ENCODE peak calls at places on chromosomes 3 and 15, in four cellular contexts. One of them, this sample, is unnamed.

GRCh38 chr3:9184464-9184835 is 65.0 kb downstream of the SRGAP3 start:
- DNase-seq in heart right ventricle: no peak
- DNase-seq in CD8-positive, alpha-beta memory T cell: no peak
- DNase-seq in upper lobe of left lung: no peak
- DNase-seq in this sample: no peak

GRCh38 chr15:73318463-73319351 is 50.1 kb downstream of the HCN4 start:
- DNase-seq in heart right ventricle: no peak
- DNase-seq in CD8-positive, alpha-beta memory T cell: no peak
- DNase-seq in upper lobe of left lung: peak; percentile 16
- DNase-seq in this sample: no peak

GRCh38 chr3:150035400-150035799 is 64.7 kb upstream of the PFN2 start:
- DNase-seq in heart right ventricle: no peak
- DNase-seq in CD8-positive, alpha-beta memory T cell: no peak
- DNase-seq in upper lobe of left lung: no peak
- DNase-seq in this sample: no peak

GRCh38 chr15:42150246-42150970 is 6.0 kb downstream of the PLA2G4F start:
- DNase-seq in heart right ventricle: no peak
- DNase-seq in CD8-positive, alpha-beta memory T cell: no peak
- DNase-seq in upper lobe of left lung: peak; percentile 66
- DNase-seq in this sample: no peak

GRCh38 chr3:16606398-16606797 is 1.2 kb upstream of the DAZL start:
- DNase-seq in heart right ventricle: no peak
- DNase-seq in CD8-positive, alpha-beta memory T cell: no peak
- DNase-seq in upper lobe of left lung: no peak
- DNase-seq in this sample: no peak

GRCh38 chr3:28916713-28917499 is 364.0 kb upstream of the RBMS3 start:
- DNase-seq in heart right ventricle: peak; percentile 33
- DNase-seq in CD8-positive, alpha-beta memory T cell: no peak
- DNase-seq in upper lobe of left lung: no peak
- DNase-seq in this sample: peak; percentile 88

GRCh38 chr3:49867871-49868321 is 1.8 kb downstream of the CAMKV start:
- DNase-seq in heart right ventricle: no peak
- DNase-seq in CD8-positive, alpha-beta memory T cell: no peak
- DNase-seq in upper lobe of left lung: no peak
- DNase-seq in this sample: no peak

GRCh38 chr15:27045796-27046195 is 74.8 kb downstream of the GABRG3 start:
- DNase-seq in heart right ventricle: no peak
- DNase-seq in CD8-positive, alpha-beta memory T cell: no peak
- DNase-seq in upper lobe of left lung: no peak
- DNase-seq in this sample: no peak

GRCh38 chr3:183924956-183925355 is 40.3 kb upstream of the PARL start:
- DNase-seq in heart right ventricle: no peak
- DNase-seq in CD8-positive, alpha-beta memory T cell: no peak
- DNase-seq in upper lobe of left lung: no peak
- DNase-seq in this sample: no peak

GRCh38 chr3:15997274-15997943 is 177.1 kb upstream of the GALNT15 start:
- DNase-seq in heart right ventricle: no peak
- DNase-seq in CD8-positive, alpha-beta memory T cell: no peak
- DNase-seq in upper lobe of left lung: no peak
- DNase-seq in this sample: no peak

GRCh38 chr3:8517490-8517889 is 15.9 kb downstream of the LMCD1 start:
- DNase-seq in heart right ventricle: no peak
- DNase-seq in CD8-positive, alpha-beta memory T cell: no peak
- DNase-seq in upper lobe of left lung: no peak
- DNase-seq in this sample: no peak

GRCh38 chr3:8552223-8552762 is 50.7 kb downstream of the LMCD1 start:
- DNase-seq in heart right ventricle: no peak
- DNase-seq in CD8-positive, alpha-beta memory T cell: no peak
- DNase-seq in upper lobe of left lung: no peak
- DNase-seq in this sample: no peak

GRCh38 chr3:30516238-30516637 is 90.2 kb upstream of the TGFBR2 start:
- DNase-seq in heart right ventricle: no peak
- DNase-seq in CD8-positive, alpha-beta memory T cell: no peak
- DNase-seq in upper lobe of left lung: no peak
- DNase-seq in this sample: no peak

GRCh38 chr3:197260491-197261163 is 37.8 kb downstream of the DLG1 start:
- DNase-seq in heart right ventricle: no peak
- DNase-seq in CD8-positive, alpha-beta memory T cell: no peak
- DNase-seq in upper lobe of left lung: no peak
- DNase-seq in this sample: no peak

GRCh38 chr3:129195731-129196256 is 12.1 kb upstream of the CNBP start:
- DNase-seq in heart right ventricle: no peak
- DNase-seq in CD8-positive, alpha-beta memory T cell: no peak
- DNase-seq in upper lobe of left lung: peak; percentile 52
- DNase-seq in this sample: peak; percentile 47

GRCh38 chr15:74603026-74603788 is 12.4 kb upstream of the CLK3 start:
- DNase-seq in heart right ventricle: peak; percentile 6
- DNase-seq in CD8-positive, alpha-beta memory T cell: no peak
- DNase-seq in upper lobe of left lung: no peak
- DNase-seq in this sample: no peak

GRCh38 chr3:67529915-67530314 is 124.5 kb downstream of the SUCLG2 start:
- DNase-seq in heart right ventricle: no peak
- DNase-seq in CD8-positive, alpha-beta memory T cell: no peak
- DNase-seq in upper lobe of left lung: no peak
- DNase-seq in this sample: no peak

GRCh38 chr15:63405159-63405558 is 23.5 kb upstream of the CA12 start:
- DNase-seq in heart right ventricle: no peak
- DNase-seq in CD8-positive, alpha-beta memory T cell: no peak
- DNase-seq in upper lobe of left lung: no peak
- DNase-seq in this sample: no peak

GRCh38 chr3:12454076-12454807 is 30.0 kb upstream of the TSEN2 start:
- DNase-seq in heart right ventricle: no peak
- DNase-seq in CD8-positive, alpha-beta memory T cell: no peak
- DNase-seq in upper lobe of left lung: no peak
- DNase-seq in this sample: no peak

GRCh38 chr15:74653426-74654082 is 37.9 kb downstream of the CLK3 start:
- DNase-seq in heart right ventricle: no peak
- DNase-seq in CD8-positive, alpha-beta memory T cell: no peak
- DNase-seq in upper lobe of left lung: peak; percentile 60
- DNase-seq in this sample: no peak

GRCh38 chr15:72474466-72474911 is 359 bp downstream of the ARIH1 start:
- DNase-seq in heart right ventricle: no peak
- DNase-seq in CD8-positive, alpha-beta memory T cell: peak; percentile 24
- DNase-seq in upper lobe of left lung: no peak
- DNase-seq in this sample: peak; percentile 69

GRCh38 chr3:37741644-37742043 is 120.0 kb upstream of the CTDSPL start:
- DNase-seq in heart right ventricle: peak; percentile 43
- DNase-seq in CD8-positive, alpha-beta memory T cell: no peak
- DNase-seq in upper lobe of left lung: peak; percentile 82
- DNase-seq in this sample: no peak

DNA sequence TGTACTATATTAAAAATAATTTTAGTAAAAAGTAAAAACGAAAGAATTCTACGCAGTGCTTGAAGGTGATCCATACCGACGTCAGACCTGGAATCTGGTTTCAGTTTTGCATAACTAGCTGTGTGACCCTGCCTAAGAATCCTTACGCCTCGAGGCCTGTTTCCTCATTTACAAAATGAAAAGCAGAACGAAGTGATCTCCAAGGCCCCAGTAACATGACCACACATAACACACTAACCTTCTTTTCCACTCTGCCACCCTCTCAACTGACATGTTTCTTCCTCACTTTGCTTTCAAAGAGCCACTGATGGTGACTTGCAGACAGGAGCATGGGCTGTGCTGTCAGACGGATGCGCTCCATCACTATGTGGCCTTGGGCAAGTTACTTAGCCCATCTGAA is 4.8 kb downstream of the MESD start:
- DNase-seq in heart right ventricle: no peak
- DNase-seq in CD8-positive, alpha-beta memory T cell: no peak
- DNase-seq in upper lobe of left lung: no peak
- DNase-seq in this sample: peak; percentile 58
- H3K27ac ChIP-seq in heart right ventricle: peak overlapping the region; percentile 79
- H3K27ac ChIP-seq in CD8-positive, alpha-beta memory T cell: no peak overlapping the region
- H3K27ac ChIP-seq in upper lobe of left lung: peak overlapping the region; percentile 46
- H3K27ac ChIP-seq in this sample: no peak overlapping the region

DNA sequence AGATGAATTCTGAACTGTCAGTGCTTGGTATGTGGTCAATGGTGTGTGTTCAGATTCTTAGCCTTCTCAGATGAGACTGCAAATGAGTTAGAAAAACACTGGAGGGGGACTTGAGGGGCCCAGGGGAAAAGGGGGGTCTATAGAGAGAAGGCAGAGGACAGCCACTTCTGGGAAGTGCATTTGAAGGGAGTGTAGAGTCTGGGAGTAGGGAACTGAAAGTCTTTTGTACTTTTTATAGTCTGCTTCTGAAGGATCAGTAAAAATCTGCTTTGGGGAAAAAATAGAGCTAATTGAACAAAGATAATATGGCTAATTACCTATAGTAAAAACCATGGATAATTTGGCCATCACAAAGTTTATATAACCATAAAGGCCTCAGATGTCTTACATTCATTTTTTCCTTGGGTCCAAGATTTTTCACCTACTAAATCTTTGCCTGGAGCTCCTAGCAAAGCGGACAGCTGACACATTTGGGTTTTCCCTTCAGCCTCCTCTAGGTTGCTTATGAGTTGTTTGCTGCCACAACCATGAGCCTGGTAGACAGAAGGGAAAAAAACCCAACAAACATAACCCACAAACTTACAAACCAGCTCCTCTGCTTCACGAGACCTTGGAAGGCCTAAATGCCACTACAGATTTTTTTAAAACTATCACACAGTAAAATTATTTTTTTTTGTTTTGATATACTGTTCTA is 48.8 kb downstream of the CD86 start:
- DNase-seq in heart right ventricle: no peak
- DNase-seq in CD8-positive, alpha-beta memory T cell: no peak
- DNase-seq in upper lobe of left lung: no peak
- DNase-seq in this sample: no peak
- H3K4me1 ChIP-seq in heart right ventricle: no peaks in the 10 kb centered on the region
- H3K4me1 ChIP-seq in CD8-positive, alpha-beta memory T cell: peaks cover 5% of the 10 kb centered on the region
- H3K4me1 ChIP-seq in upper lobe of left lung: no peaks in the 10 kb centered on the region
- H3K4me1 ChIP-seq in this sample: no peaks in the 10 kb centered on the region

GRCh38 chr15:25238716-25239470 is 199.9 kb downstream of the UBE3A start:
- DNase-seq in heart right ventricle: peak; percentile 6
- DNase-seq in CD8-positive, alpha-beta memory T cell: no peak
- DNase-seq in upper lobe of left lung: no peak
- DNase-seq in this sample: peak; percentile 2
- H3K9me3 ChIP-seq in heart right ventricle: no peaks in the 10 kb centered on the region
- H3K9me3 ChIP-seq in CD8-positive, alpha-beta memory T cell: no peaks in the 10 kb centered on the region
- H3K9me3 ChIP-seq in upper lobe of left lung: no peaks in the 10 kb centered on the region
- H3K9me3 ChIP-seq in this sample: no peaks in the 10 kb centered on the region

GRCh38 chr15:45022871-45023658 is at the start of gene SORD:
- DNase-seq in heart right ventricle: peak; percentile 96
- DNase-seq in CD8-positive, alpha-beta memory T cell: peak; percentile 89
- DNase-seq in upper lobe of left lung: peak; percentile 96
- DNase-seq in this sample: peak; percentile 71
- H3K27ac ChIP-seq in heart right ventricle: peak within 1 kb of the TSS; percentile 84
- H3K27ac ChIP-seq in CD8-positive, alpha-beta memory T cell: peak within 1 kb of the TSS; percentile 57
- H3K27ac ChIP-seq in upper lobe of left lung: peak within 1 kb of the TSS; percentile 48
- H3K27ac ChIP-seq in this sample: peak within 1 kb of the TSS; percentile 68

DNA sequence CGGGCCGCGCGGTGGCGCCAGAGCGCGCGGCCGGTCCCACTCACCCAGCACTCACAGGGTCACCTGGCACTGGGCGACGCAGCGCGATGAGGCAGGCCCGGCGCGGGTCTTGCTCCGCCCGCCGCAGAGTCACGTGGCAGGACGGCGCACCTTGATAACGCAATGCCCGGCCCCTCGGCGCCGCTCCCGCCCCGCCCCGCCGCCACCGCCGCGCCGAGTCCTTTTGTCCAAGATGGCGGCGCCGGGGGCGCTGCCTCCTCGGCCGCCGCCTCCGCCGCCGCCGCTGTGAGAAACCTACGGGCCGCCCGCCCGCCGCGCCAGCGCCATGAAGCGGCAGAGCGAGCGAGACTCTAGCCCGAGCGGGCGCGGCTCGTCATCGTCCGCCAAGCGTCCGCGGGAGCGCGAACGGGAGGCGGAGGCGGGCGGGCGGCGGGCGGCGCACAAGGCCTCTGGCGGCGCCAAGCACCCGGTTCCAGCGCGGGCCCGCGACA is at the start of gene RBM15B:
- DNase-seq in heart right ventricle: peak; percentile 98
- DNase-seq in CD8-positive, alpha-beta memory T cell: peak; percentile 97
- DNase-seq in upper lobe of left lung: peak; percentile 98
- DNase-seq in this sample: peak; percentile 98
- H3K4me1 ChIP-seq in heart right ventricle: peaks cover 57% of the 10 kb centered on the region
- H3K4me1 ChIP-seq in CD8-positive, alpha-beta memory T cell: peaks cover 71% of the 10 kb centered on the region
- H3K4me1 ChIP-seq in upper lobe of left lung: peaks cover 89% of the 10 kb centered on the region
- H3K4me1 ChIP-seq in this sample: peaks cover 58% of the 10 kb centered on the region

DNA sequence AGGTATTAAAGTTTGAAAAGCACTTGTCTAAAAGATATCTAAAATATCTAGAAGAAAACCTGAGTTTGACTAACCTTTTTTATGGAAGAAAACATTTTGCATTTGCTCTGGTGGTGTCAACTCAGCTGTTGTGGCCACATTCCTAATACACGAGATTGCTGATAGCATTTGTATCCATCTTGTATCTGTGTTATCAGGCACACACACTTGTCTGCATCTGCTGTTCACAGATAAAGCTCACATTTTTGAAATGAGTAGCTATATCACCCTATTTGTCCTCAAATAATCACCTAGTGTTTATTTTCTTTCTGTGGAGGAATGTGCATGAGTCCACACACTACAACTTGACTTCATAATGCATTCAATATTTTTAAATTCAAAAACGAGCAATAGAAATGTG is 632.3 kb upstream of the NR2F2 start:
- DNase-seq in heart right ventricle: no peak
- DNase-seq in CD8-positive, alpha-beta memory T cell: no peak
- DNase-seq in upper lobe of left lung: no peak
- DNase-seq in this sample: no peak
- H3K9me3 ChIP-seq in heart right ventricle: peaks cover 23% of the 10 kb centered on the region
- H3K9me3 ChIP-seq in CD8-positive, alpha-beta memory T cell: peaks cover 17% of the 10 kb centered on the region
- H3K9me3 ChIP-seq in upper lobe of left lung: peaks cover 33% of the 10 kb centered on the region
- H3K9me3 ChIP-seq in this sample: no peaks in the 10 kb centered on the region

DNA sequence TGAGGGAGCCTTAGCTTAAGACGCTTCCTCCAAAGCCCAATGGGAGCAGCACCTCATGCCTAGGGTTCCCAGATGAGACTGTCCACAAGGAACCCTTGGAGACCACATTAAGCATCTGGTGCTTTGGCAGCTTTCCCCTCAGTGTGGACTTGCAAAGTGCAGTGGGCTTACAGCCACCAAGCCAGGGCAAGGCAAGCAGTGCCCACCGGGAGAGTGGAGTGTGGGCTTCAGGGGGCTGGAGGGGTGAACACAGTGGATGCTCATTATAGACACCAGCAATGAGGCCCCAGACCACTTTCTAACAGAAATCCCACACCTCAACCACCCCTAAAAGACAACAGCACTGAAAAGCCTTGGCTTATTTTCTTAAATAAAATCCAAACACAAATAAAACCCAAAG is 9.1 kb upstream of the MUSTN1 start:
- DNase-seq in heart right ventricle: no peak
- DNase-seq in CD8-positive, alpha-beta memory T cell: no peak
- DNase-seq in upper lobe of left lung: no peak
- DNase-seq in this sample: no peak
- H3K27ac ChIP-seq in heart right ventricle: peak overlapping the region; percentile 47
- H3K27ac ChIP-seq in CD8-positive, alpha-beta memory T cell: no peak overlapping the region
- H3K27ac ChIP-seq in upper lobe of left lung: no peak overlapping the region
- H3K27ac ChIP-seq in this sample: peak overlapping the region; percentile 92

GRCh38 chr3:53074366-53074696 is 28.5 kb upstream of the SFMBT1 start:
- DNase-seq in heart right ventricle: no peak
- DNase-seq in CD8-positive, alpha-beta memory T cell: no peak
- DNase-seq in upper lobe of left lung: no peak
- DNase-seq in this sample: no peak
- H3K4me1 ChIP-seq in heart right ventricle: peaks cover 4% of the 10 kb centered on the region
- H3K4me1 ChIP-seq in CD8-positive, alpha-beta memory T cell: peaks cover 10% of the 10 kb centered on the region
- H3K4me1 ChIP-seq in upper lobe of left lung: peaks cover 20% of the 10 kb centered on the region
- H3K4me1 ChIP-seq in this sample: peaks cover 8% of the 10 kb centered on the region

DNA sequence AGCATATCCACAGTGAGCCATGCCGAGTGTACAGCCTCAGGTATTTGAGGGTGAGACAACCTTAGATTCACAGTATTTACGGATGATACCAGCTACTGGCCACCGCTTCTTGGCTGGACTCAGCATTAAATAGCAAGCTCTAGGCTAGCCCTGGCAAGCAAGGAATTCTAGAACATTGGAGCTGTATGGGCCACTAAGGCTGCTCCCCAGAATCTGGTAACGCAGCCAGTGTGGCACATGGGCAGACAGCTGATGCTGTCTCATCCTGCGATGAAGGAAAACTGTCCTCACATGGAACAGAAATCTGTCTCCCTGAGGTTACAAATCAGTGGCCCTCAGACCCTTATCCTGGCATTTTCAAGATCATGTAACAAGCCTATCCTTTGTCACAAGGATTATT is 57.6 kb upstream of the RGMA start:
- DNase-seq in heart right ventricle: no peak
- DNase-seq in CD8-positive, alpha-beta memory T cell: no peak
- DNase-seq in upper lobe of left lung: no peak
- DNase-seq in this sample: no peak
- H3K9me3 ChIP-seq in heart right ventricle: no peaks in the 10 kb centered on the region
- H3K9me3 ChIP-seq in CD8-positive, alpha-beta memory T cell: no peaks in the 10 kb centered on the region
- H3K9me3 ChIP-seq in upper lobe of left lung: no peaks in the 10 kb centered on the region
- H3K9me3 ChIP-seq in this sample: no peaks in the 10 kb centered on the region